ENCODE peak calls at places on chromosomes 12 and 14, in five cellular contexts. Q, F, S, K and X are unnamed samples.
A peak's percentile ranks its signal among the peaks of the same experiment; 100 is the strongest.

GRCh38 chr14:92704036-92704804 is 44.2 kb downstream of the LGMN start:
- DNase-seq in Q (no peak), F (no peak), S (no peak), K (no peak), X (no peak)

GRCh38 chr12:120767071-120768024 is 41.7 kb downstream of the ACADS start:
- DNase-seq in Q (no peak), F (no peak), S (no peak), K (no peak), X (no peak)

GRCh38 chr12:92971869-92972524 is 42.9 kb upstream of the EEA1 start:
- DNase-seq in Q (no peak), F (no peak), S (no peak), K (no peak), X (no peak)

GRCh38 chr14:70022771-70023445 is 143.7 kb downstream of the SMOC1 start:
- DNase-seq in Q (no peak), F (no peak), S (no peak), K (no peak), X (no peak)

GRCh38 chr12:118237908-118238307 is 102.0 kb downstream of the PEBP1 start:
- DNase-seq in Q (no peak), F (peak; percentile 7), S (no peak), K (no peak), X (no peak)

GRCh38 chr14:20413785-20414117 is 450 bp upstream of the TEP1 start:
- DNase-seq in Q (peak; percentile 30), F (peak; percentile 43), S (no peak), K (no peak), X (no peak)

GRCh38 chr14:103207038-103207403 is 83.8 kb downstream of the TNFAIP2 start:
- DNase-seq in Q (peak; percentile 93), F (peak; percentile 94), S (peak; percentile 83), K (no peak), X (peak; percentile 96)

GRCh38 chr14:26917086-26917485 is 319.3 kb upstream of the NOVA1 start:
- DNase-seq in Q (peak; percentile 20), F (peak; percentile 40), S (no peak), K (peak; percentile 6), X (no peak)

GRCh38 chr12:93857279-93857894 is 180.2 kb downstream of the CRADD start:
- DNase-seq in Q (no peak), F (no peak), S (no peak), K (no peak), X (no peak)

GRCh38 chr12:44155349-44155748 is 319.5 kb downstream of the TMEM117 start:
- DNase-seq in Q (no peak), F (no peak), S (no peak), K (no peak), X (no peak)

GRCh38 chr12:127482950-127483349 is 784.0 kb upstream of the TMEM132C start:
- DNase-seq in Q (no peak), F (no peak), S (no peak), K (no peak), X (no peak)

GRCh38 chr12:47367912-47368537 is 288.3 kb upstream of the AMIGO2 start:
- DNase-seq in Q (no peak), F (no peak), S (no peak), K (no peak), X (no peak)

GRCh38 chr14:56294125-56294524 is 175.9 kb downstream of the PELI2 start:
- DNase-seq in Q (no peak), F (no peak), S (no peak), K (no peak), X (no peak)

GRCh38 chr14:72818998-72819397 is 74.9 kb downstream of the DPF3 start:
- DNase-seq in Q (no peak), F (no peak), S (no peak), K (no peak), X (no peak)

GRCh38 chr12:112191840-112192321 is 66.5 kb downstream of the TRAFD1 start:
- DNase-seq in Q (no peak), F (no peak), S (no peak), K (no peak), X (no peak)

GRCh38 chr12:53659011-53659551 is 16.8 kb downstream of the ATP5MC2 start:
- DNase-seq in Q (peak; percentile 77), F (peak; percentile 68), S (no peak), K (no peak), X (peak; percentile 28)
- H3K4me3 ChIP-seq in Q (no peak overlapping the region), F (no peak overlapping the region), S (peak overlapping the region; percentile 10), K (no peak overlapping the region), X (peak overlapping the region; percentile 13)

GRCh38 chr12:34299802-34300193 is 277.5 kb downstream of the ALG10 start:
- DNase-seq in Q (no peak), F (no peak), S (peak; percentile 2), K (no peak), X (peak; percentile 30)

GRCh38 chr12:34297126-34297789 is 275.0 kb downstream of the ALG10 start:
- DNase-seq in Q (no peak), F (no peak), S (peak; percentile 1), K (no peak), X (no peak)

GRCh38 chr12:34297790-34298164 is 275.5 kb downstream of the ALG10 start:
- DNase-seq in Q (no peak), F (no peak), S (peak; percentile 3), K (no peak), X (no peak)

GRCh38 chr12:34298971-34299801 is 276.9 kb downstream of the ALG10 start:
- DNase-seq in Q (no peak), F (no peak), S (peak; percentile 2), K (no peak), X (no peak)

GRCh38 chr12:34298176-34298970 is 276.1 kb downstream of the ALG10 start:
- DNase-seq in Q (no peak), F (no peak), S (peak; percentile 0), K (no peak), X (no peak)
- H3K9me3 ChIP-seq in Q (no peaks in the 10 kb centered on the region), F (no peaks in the 10 kb centered on the region), S (no peaks in the 10 kb centered on the region), K (no peaks in the 10 kb centered on the region), X (no peaks in the 10 kb centered on the region)

GRCh38 chr14:101808894-101809670 is 47.6 kb downstream of the PPP2R5C start:
- DNase-seq in Q (no peak), F (no peak), S (no peak), K (no peak), X (no peak)

GRCh38 chr14:101809671-101810514 is 48.4 kb downstream of the PPP2R5C start:
- DNase-seq in Q (peak; percentile 95), F (peak; percentile 93), S (peak; percentile 71), K (peak; percentile 82), X (peak; percentile 79)

GRCh38 chr14:101810897-101811620 is 49.5 kb downstream of the PPP2R5C start:
- DNase-seq in Q (no peak), F (no peak), S (no peak), K (no peak), X (no peak)

GRCh38 chr14:101812071-101812470 is 50.6 kb downstream of the PPP2R5C start:
- DNase-seq in Q (no peak), F (no peak), S (peak; percentile 25), K (no peak), X (no peak)

DNA sequence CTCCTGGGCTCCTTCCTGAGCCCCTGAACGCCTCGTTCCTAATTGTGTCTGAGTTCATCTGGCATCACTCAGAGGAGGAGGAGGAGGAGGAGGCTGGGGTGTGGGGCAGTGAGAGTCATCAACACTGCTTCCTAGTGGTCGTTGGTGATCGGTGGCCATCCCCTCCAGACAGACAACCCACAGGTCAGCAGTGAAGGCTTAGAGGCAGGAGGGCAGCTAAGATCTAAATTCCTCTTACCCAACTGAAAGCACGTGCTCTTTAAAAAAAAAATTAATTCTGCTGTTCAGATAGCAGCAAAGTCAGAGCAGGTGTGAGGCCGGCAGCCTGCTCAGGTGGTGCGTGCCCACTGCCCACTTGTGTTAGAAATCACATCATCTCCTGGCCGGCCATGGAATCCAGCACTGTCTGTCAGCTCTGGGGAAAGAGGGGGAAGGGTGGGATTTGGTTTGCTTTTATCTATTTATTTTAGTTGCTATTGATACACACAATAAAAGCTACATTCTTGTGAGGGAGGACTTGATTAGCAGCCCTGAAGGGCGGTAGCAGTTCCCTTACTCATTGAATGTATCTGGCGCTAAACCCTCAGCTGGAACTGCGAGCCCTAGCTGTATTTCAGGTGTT is 46.6 kb downstream of the PPP2R5C start:
- DNase-seq in Q (peak; percentile 52), F (peak; percentile 18), S (no peak), K (peak; percentile 69), X (no peak)
- TF ChIP-seq CTCF in Q (no peak), F (no peak), S (no peak), K (peak; percentile 58), X (no peak)

DNA sequence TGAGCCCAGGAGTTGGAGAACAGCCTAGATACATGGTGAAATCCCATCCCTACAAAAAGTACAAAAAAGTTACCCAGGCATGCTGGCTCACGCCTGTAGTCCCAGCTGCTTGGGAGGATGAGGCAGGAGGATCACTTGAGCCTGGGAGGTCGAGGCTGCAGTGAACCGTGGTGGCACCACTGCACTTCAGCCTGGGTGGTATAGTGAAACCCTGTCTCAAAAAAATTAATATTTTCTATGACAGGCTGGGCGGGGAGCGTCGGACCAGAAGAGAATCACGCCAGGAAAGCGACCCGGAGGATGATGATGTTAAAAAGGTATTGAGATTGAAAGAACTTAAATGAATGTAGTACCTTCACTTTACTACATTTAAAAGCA is 2.1 kb downstream of the PNN start:
- DNase-seq in Q (no peak), F (no peak), S (no peak), K (no peak), X (no peak)
- H3K4me3 ChIP-seq in Q (no peak overlapping the region), F (no peak overlapping the region), S (no peak overlapping the region), K (no peak overlapping the region), X (no peak overlapping the region)

GRCh38 chr12:34526946-34527345 is 504.6 kb downstream of the ALG10 start:
- DNase-seq in Q (no peak), F (no peak), S (no peak), K (no peak), X (no peak)
- H3K9me3 ChIP-seq in Q (no peaks in the 10 kb centered on the region), F (no peaks in the 10 kb centered on the region), S (peaks cover 11% of the 10 kb centered on the region), K (no peaks in the 10 kb centered on the region), X (no peaks in the 10 kb centered on the region)

DNA sequence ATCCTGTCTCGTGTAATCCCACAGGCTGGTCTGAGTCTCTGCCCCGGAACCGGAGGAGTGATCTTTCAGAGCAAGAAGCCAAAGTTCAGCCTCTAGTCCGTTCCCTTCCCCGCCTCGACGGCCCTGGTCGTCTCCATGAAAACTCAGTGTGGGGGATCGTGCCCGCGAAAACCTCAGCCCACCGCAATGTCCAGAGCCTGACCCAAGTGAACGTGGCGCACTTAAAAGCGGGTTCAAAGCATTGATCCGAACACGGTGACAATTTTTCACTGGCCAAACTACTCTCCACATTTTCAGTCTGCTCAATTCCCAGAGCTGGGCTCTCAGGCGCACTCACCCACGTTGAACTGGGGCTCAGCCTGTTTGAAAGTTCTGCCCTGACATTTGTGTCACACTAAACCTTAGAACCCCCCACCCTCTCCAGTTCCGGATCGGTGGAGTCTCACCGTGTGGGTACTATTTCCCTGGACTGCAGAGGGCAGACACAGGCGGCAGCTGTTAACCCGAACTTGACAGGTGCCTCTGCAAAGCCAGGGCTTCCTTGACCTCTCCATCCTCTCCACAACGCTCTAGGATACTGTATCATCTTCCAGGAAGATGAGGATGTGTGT is 883 bp upstream of the PRICKLE1 start:
- DNase-seq in Q (peak; percentile 44), F (peak; percentile 30), S (peak; percentile 26), K (peak; percentile 50), X (no peak)
- TF ChIP-seq CTCF in Q (no peak), F (peak; percentile 12), S (no peak), K (peak; percentile 12), X (no peak)

DNA sequence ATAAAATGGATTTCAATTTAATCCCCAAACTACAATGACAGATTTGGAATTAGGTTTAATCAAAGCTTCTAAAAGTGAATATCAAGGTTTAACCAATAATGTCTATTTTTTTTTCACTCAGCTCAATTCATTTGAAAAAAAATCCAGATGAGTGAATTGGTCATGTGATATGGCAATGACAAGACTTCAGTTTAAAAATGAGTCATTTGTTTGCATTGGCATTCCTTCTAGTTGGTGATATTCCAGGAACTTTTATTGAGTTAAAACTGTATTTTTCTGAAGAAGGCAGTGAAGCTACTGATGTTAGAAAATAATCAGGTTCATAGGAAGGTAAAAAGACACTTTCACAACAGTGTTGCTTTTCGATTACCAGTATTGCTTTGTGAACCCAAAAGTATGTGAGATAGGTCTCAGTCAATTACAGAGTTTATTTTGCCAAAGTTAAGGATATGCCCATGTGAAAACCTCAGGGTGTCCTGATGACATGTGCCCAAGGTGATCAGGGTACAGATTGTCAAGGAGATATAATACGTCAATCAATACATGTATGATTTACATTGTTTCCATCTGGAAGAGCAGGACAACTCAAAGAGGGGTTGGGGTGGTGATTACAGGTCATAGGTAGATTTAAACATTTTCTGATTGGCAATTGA is 1214.9 kb downstream of the GALC start:
- DNase-seq in Q (no peak), F (no peak), S (no peak), K (no peak), X (no peak)
- H3K4me3 ChIP-seq in Q (no peak overlapping the region), F (no peak overlapping the region), S (no peak overlapping the region), K (no peak overlapping the region), X (no peak overlapping the region)